ENCODE peak calls at places on chromosomes 13 and 19, in eight cellular contexts. L is T1000; P is stimulated activated CD4-positive, alpha-beta T cell treated with anti-CD3 and anti-CD28 coated beads, Interleukin-1b, Interleukin-23, amount 100 ng/mL, for 1 hour; Y is mesenteric fat pad; W is DMS153; X is NCI-H1105; D is H1; N is AG08395. R is an unnamed sample.

GRCh38 chr13:110345701-110346100 is 38.6 kb downstream of the COL4A2 start:
- DNase-seq in P (no peak), X (no peak), Y (no peak), L (no peak), D (no peak), W (no peak), N (no peak), R (no peak)

GRCh38 chr19:3982701-3983541 is 2.3 kb downstream of the EEF2 start:
- DNase-seq in W (no peak), N (peak; percentile 60), P (no peak), X (no peak), D (no peak), L (no peak), Y (no peak), R (peak; percentile 62)

GRCh38 chr13:25872871-25873607 is 178.8 kb downstream of the SHISA2 start:
- DNase-seq in W (no peak), P (no peak), X (no peak), D (no peak), N (no peak), L (no peak), Y (no peak), R (no peak)

GRCh38 chr13:79501538-79502232 is 20.7 kb downstream of the NDFIP2 start:
- DNase-seq in Y (no peak), D (no peak), P (no peak), X (no peak), N (peak; percentile 17), W (no peak), L (no peak), R (peak; percentile 14)

GRCh38 chr19:47240996-47241918 is 10.3 kb upstream of the BBC3 start:
- DNase-seq in L (peak; percentile 57), P (peak; percentile 84), N (peak; percentile 79), X (peak; percentile 91), W (peak; percentile 79), Y (no peak), D (peak; percentile 75), R (peak; percentile 78)

GRCh38 chr13:28609936-28610335 is 49.0 kb upstream of the POMP start:
- DNase-seq in N (no peak), L (no peak), X (no peak), Y (no peak), W (no peak), D (no peak), P (no peak), R (peak; percentile 71)

GRCh38 chr19:28977826-28978225 is 235.1 kb downstream of the UQCRFS1 start:
- DNase-seq in Y (no peak), D (no peak), X (no peak), N (no peak), P (no peak), L (no peak), W (no peak), R (no peak)

GRCh38 chr13:62278271-62278670 is 862.6 kb upstream of the PCDH20 start:
- DNase-seq in Y (no peak), W (no peak), L (no peak), X (no peak), N (no peak), P (no peak), D (no peak), R (no peak)

GRCh38 chr19:40191836-40192646 is 815 bp downstream of the MAP3K10 start:
- DNase-seq in N (peak; percentile 29), D (no peak), W (no peak), Y (no peak), L (no peak), P (no peak), X (no peak), R (peak; percentile 2)

GRCh38 chr19:4499855-4500254 is 18.4 kb downstream of the PLIN4 start:
- DNase-seq in W (no peak), P (no peak), Y (no peak), D (no peak), X (no peak), L (no peak), N (no peak), R (no peak)

GRCh38 chr13:76216729-76217128 is 580.6 kb downstream of the LMO7 start:
- DNase-seq in P (no peak), N (no peak), L (no peak), W (no peak), D (no peak), X (no peak), Y (no peak), R (no peak)

GRCh38 chr13:49023441-49023840 is 47.7 kb downstream of the FNDC3A start:
- DNase-seq in N (peak; percentile 42), Y (no peak), W (no peak), D (no peak), L (no peak), P (no peak), X (no peak), R (peak; percentile 83)

GRCh38 chr13:108270442-108270841 is 924 bp downstream of the TNFSF13B start:
- DNase-seq in W (no peak), D (no peak), L (no peak), X (no peak), P (no peak), Y (no peak), N (no peak), R (no peak)

GRCh38 chr13:93080166-93080565 is 146.4 kb upstream of the GPC6 start:
- DNase-seq in N (no peak), P (no peak), L (no peak), Y (no peak), X (no peak), W (no peak), D (no peak), R (no peak)

GRCh38 chr13:75533866-75534265 is 3.8 kb downstream of the COMMD6 start:
- DNase-seq in N (no peak), P (no peak), X (no peak), Y (no peak), D (no peak), L (no peak), W (no peak), R (no peak)

GRCh38 chr13:72204291-72204690 is 337.3 kb upstream of the DACH1 start:
- DNase-seq in D (no peak), X (no peak), L (no peak), N (peak; percentile 76), Y (no peak), P (no peak), W (no peak), R (peak; percentile 61)

GRCh38 chr13:105316731-105317130 is 1218.7 kb downstream of the EFNB2 start:
- DNase-seq in Y (no peak), X (no peak), P (no peak), L (no peak), D (no peak), N (no peak), W (no peak), R (no peak)

GRCh38 chr19:8423821-8424223 is 10.7 kb downstream of the MARCHF2 start:
- DNase-seq in X (no peak), Y (peak; percentile 93), L (peak; percentile 86), N (peak; percentile 96), D (no peak), W (peak; percentile 54), P (no peak), R (peak; percentile 96)

GRCh38 chr13:94548382-94549240 is 47.3 kb downstream of the TGDS start:
- DNase-seq in L (no peak), X (peak; percentile 39), Y (no peak), P (peak; percentile 14), W (peak; percentile 45), N (no peak), D (peak; percentile 50), R (peak; percentile 46)

GRCh38 chr13:23740002-23740401 is 149.2 kb downstream of the MIPEP start:
- DNase-seq in Y (no peak), L (no peak), X (no peak), W (no peak), N (no peak), P (no peak), D (no peak), R (no peak)

GRCh38 chr19:3224346-3225325 is at the start of gene CELF5:
- DNase-seq in Y (no peak), D (no peak), L (no peak), N (peak; percentile 79), X (peak; percentile 40), P (peak; percentile 48), W (peak; percentile 2), R (peak; percentile 30)

GRCh38 chr13:43293986-43294880 is 270.8 kb downstream of the DNAJC15 start:
- DNase-seq in N (no peak), W (no peak), Y (no peak), X (no peak), P (no peak), D (no peak), L (no peak), R (peak; percentile 58)

GRCh38 chr13:46207828-46208227 is 3.9 kb upstream of the LRRC63 start:
- DNase-seq in W (no peak), L (no peak), X (no peak), D (no peak), P (no peak), Y (no peak), N (no peak), R (no peak)

GRCh38 chr13:19059016-19059780 is 122.4 kb downstream of the TUBA3C start:
- DNase-seq in P (no peak), L (no peak), W (no peak), Y (no peak), D (no peak), N (no peak), X (no peak), R (no peak)

GRCh38 chr13:27792393-27793218 is at the start of gene GSX1:
- DNase-seq in P (no peak), Y (peak; percentile 89), W (no peak), X (no peak), N (peak; percentile 75), L (no peak), D (peak; percentile 63), R (peak; percentile 63)

GRCh38 chr19:35045667-35046300 is 4.3 kb downstream of the HPN start:
- DNase-seq in L (no peak), Y (no peak), X (no peak), N (peak; percentile 71), W (no peak), D (no peak), P (no peak), R (peak; percentile 24)

GRCh38 chr13:27353166-27353583 is 71.2 kb upstream of the GTF3A start:
- DNase-seq in X (no peak), Y (no peak), D (no peak), L (no peak), W (no peak), N (peak; percentile 45), P (no peak), R (peak; percentile 74)

GRCh38 chr13:98273824-98274786 is 97.0 kb upstream of the RNF113B start:
- DNase-seq in P (no peak), X (no peak), N (no peak), Y (no peak), D (no peak), W (no peak), L (no peak), R (no peak)

GRCh38 chr13:24630851-24631341 is 49.3 kb upstream of the ATP12A start:
- DNase-seq in Y (no peak), W (peak; percentile 26), X (no peak), N (no peak), P (no peak), L (no peak), D (peak; percentile 36), R (peak; percentile 28)

GRCh38 chr19:45607071-45608029 is 5.3 kb upstream of the GPR4 start:
- DNase-seq in L (peak; percentile 76), W (peak; percentile 19), Y (no peak), X (peak; percentile 48), P (no peak), D (peak; percentile 67), N (peak; percentile 81), R (peak; percentile 76)

GRCh38 chr13:52760078-52760477 is 20.5 kb upstream of the CNMD start:
- DNase-seq in P (no peak), W (peak; percentile 54), X (no peak), L (no peak), N (no peak), D (no peak), Y (no peak), R (no peak)

GRCh38 chr19:21260164-21260847 is 68.9 kb downstream of the ZNF708 start:
- DNase-seq in N (no peak), D (no peak), P (no peak), L (no peak), Y (no peak), W (no peak), X (no peak), R (no peak)

GRCh38 chr13:33940898-33941297 is 122.9 kb downstream of the RFC3 start:
- DNase-seq in L (peak; percentile 1), D (no peak), X (no peak), N (no peak), Y (no peak), W (no peak), P (no peak), R (no peak)

GRCh38 chr19:3743486-3743885 is 18.0 kb downstream of the APBA3 start:
- DNase-seq in D (no peak), W (no peak), Y (no peak), N (no peak), X (no peak), P (no peak), L (no peak), R (no peak)

R was measured in PC-3.